ENCODE peak calls at places on chromosome X, in ten cellular contexts. B, H, E, P, Q, S, K, L, F and X are unnamed samples.

GRCh38 chrX:2320580-2321327 is 180.0 kb downstream of the DHRSX start:
- DNase-seq in B (no peak), H (peak; percentile 77), E (no peak), P (peak; percentile 37), Q (no peak), S (no peak), K (no peak), L (no peak), F (no peak), X (peak; percentile 6)

GRCh38 chrX:106951230-106951629 is 31.0 kb downstream of the CLDN2 start:
- DNase-seq in B (no peak), H (no peak), E (no peak), P (no peak), Q (no peak), S (no peak), K (no peak), L (no peak), F (no peak), X (no peak)

GRCh38 chrX:21153503-21153902 is 220.7 kb upstream of the CNKSR2 start:
- DNase-seq in B (no peak), H (peak; percentile 4), E (no peak), P (no peak), Q (no peak), S (no peak), K (no peak), L (no peak), F (no peak), X (peak; percentile 13)

GRCh38 chrX:52425710-52426245 is 57.0 kb downstream of the XAGE2 start:
- DNase-seq in B (no peak), H (peak; percentile 42), E (no peak), P (no peak), Q (no peak), S (no peak), K (no peak), L (no peak), F (no peak), X (peak; percentile 51)

GRCh38 chrX:40008841-40009461 is 88.8 kb downstream of the BCOR start:
- DNase-seq in B (peak; percentile 72), H (no peak), E (no peak), P (peak; percentile 82), Q (peak; percentile 75), S (peak; percentile 52), K (no peak), L (no peak), F (no peak), X (peak; percentile 25)

GRCh38 chrX:41759817-41760216 is 35.8 kb downstream of the GPR82 start:
- DNase-seq in B (peak; percentile 43), H (peak; percentile 54), E (peak; percentile 15), P (peak; percentile 14), Q (no peak), S (peak; percentile 67), K (peak; percentile 6), L (peak; percentile 39), F (no peak), X (peak; percentile 19)

GRCh38 chrX:22247169-22247568 is 25.5 kb upstream of the CBLL2 start:
- DNase-seq in B (no peak), H (peak; percentile 41), E (no peak), P (no peak), Q (no peak), S (no peak), K (no peak), L (no peak), F (no peak), X (peak; percentile 1)

GRCh38 chrX:54090880-54091279 is 46.6 kb upstream of the PHF8 start:
- DNase-seq in B (no peak), H (no peak), E (no peak), P (no peak), Q (no peak), S (no peak), K (no peak), L (no peak), F (no peak), X (no peak)

GRCh38 chrX:12975999-12976558 is 1.2 kb downstream of the TMSB4X start:
- DNase-seq in B (peak; percentile 80), H (peak; percentile 36), E (no peak), P (peak; percentile 67), Q (no peak), S (peak; percentile 44), K (peak; percentile 46), L (peak; percentile 43), F (peak; percentile 67), X (peak; percentile 52)

GRCh38 chrX:2513120-2513664 is 12.4 kb upstream of the DHRSX start:
- DNase-seq in B (no peak), H (no peak), E (no peak), P (no peak), Q (no peak), S (peak; percentile 16), K (no peak), L (no peak), F (no peak), X (no peak)

GRCh38 chrX:74383611-74384010 is 37.7 kb upstream of the SLC16A2 start:
- DNase-seq in B (peak; percentile 44), H (peak; percentile 59), E (peak; percentile 13), P (peak; percentile 41), Q (peak; percentile 57), S (peak; percentile 58), K (no peak), L (peak; percentile 83), F (peak; percentile 40), X (peak; percentile 55)

GRCh38 chrX:37943554-37943953 is 62.8 kb upstream of the SYTL5 start:
- DNase-seq in B (no peak), H (no peak), E (no peak), P (no peak), Q (no peak), S (peak; percentile 3), K (no peak), L (no peak), F (no peak), X (no peak)

GRCh38 chrX:111337067-111337466 is 66.8 kb upstream of the CAPN6 start:
- DNase-seq in B (no peak), H (no peak), E (no peak), P (no peak), Q (no peak), S (no peak), K (no peak), L (no peak), F (no peak), X (no peak)

GRCh38 chrX:41705042-41705441 is 16.3 kb downstream of the GPR34 start:
- DNase-seq in B (no peak), H (no peak), E (no peak), P (no peak), Q (no peak), S (no peak), K (no peak), L (no peak), F (no peak), X (no peak)

GRCh38 chrX:41381685-41382084 is 47.7 kb downstream of the DDX3X start:
- DNase-seq in B (peak; percentile 51), H (peak; percentile 90), E (peak; percentile 56), P (no peak), Q (peak; percentile 62), S (peak; percentile 13), K (peak; percentile 18), L (peak; percentile 90), F (no peak), X (peak; percentile 69)

GRCh38 chrX:131633285-131633917 is 89.5 kb downstream of the OR13H1 start:
- DNase-seq in B (peak; percentile 82), H (peak; percentile 41), E (peak; percentile 29), P (peak; percentile 51), Q (peak; percentile 60), S (peak; percentile 83), K (peak; percentile 55), L (peak; percentile 68), F (peak; percentile 51), X (peak; percentile 65)
- TF ChIP-seq CTCF in B (peak; percentile 78), H (peak; percentile 71), E (peak; percentile 68), P (peak; percentile 94), Q (peak; percentile 95), S (peak; percentile 89), K (peak; percentile 75), L (peak; percentile 85), F (peak; percentile 86), X (peak; percentile 60)

GRCh38 chrX:11965436-11965835 is 172.8 kb upstream of the FRMPD4 start:
- DNase-seq in B (no peak), H (no peak), E (no peak), P (no peak), Q (no peak), S (no peak), K (no peak), L (no peak), F (no peak), X (no peak)
- H2AFZ ChIP-seq in B (no peak overlapping the region), H (no peak overlapping the region), E (no peak overlapping the region), P (no peak overlapping the region), Q (no peak overlapping the region), S (no peak overlapping the region), K (no peak overlapping the region), L (no peak overlapping the region), F (no peak overlapping the region), X (no peak overlapping the region)

GRCh38 chrX:69287025-69287540 is 121.8 kb upstream of the PJA1 start:
- DNase-seq in B (no peak), H (no peak), E (no peak), P (no peak), Q (no peak), S (no peak), K (no peak), L (no peak), F (no peak), X (no peak)

GRCh38 chrX:69284491-69284890 is 119.2 kb upstream of the PJA1 start:
- DNase-seq in B (no peak), H (no peak), E (no peak), P (no peak), Q (no peak), S (no peak), K (no peak), L (no peak), F (no peak), X (no peak)

GRCh38 chrX:69285881-69286545 is 120.8 kb upstream of the PJA1 start:
- DNase-seq in B (peak; percentile 82), H (no peak), E (peak; percentile 0), P (peak; percentile 87), Q (no peak), S (peak; percentile 53), K (peak; percentile 79), L (peak; percentile 57), F (peak; percentile 55), X (peak; percentile 37)

GRCh38 chrX:69285401-69285871 is 120.2 kb upstream of the PJA1 start:
- DNase-seq in B (peak; percentile 35), H (no peak), E (no peak), P (peak; percentile 32), Q (no peak), S (no peak), K (peak; percentile 8), L (no peak), F (no peak), X (peak; percentile 28)

GRCh38 chrX:69286546-69286906 is 121.3 kb upstream of the PJA1 start:
- DNase-seq in B (no peak), H (no peak), E (no peak), P (no peak), Q (no peak), S (no peak), K (no peak), L (no peak), F (no peak), X (no peak)
- H3K4me2 ChIP-seq in B (peak overlapping the region; percentile 69), H (no peak overlapping the region), E (peak overlapping the region; percentile 55), P (no peak overlapping the region), Q (no peak overlapping the region), S (no peak overlapping the region), K (no peak overlapping the region), L (no peak overlapping the region), F (peak overlapping the region; percentile 60), X (no peak overlapping the region)

DNA sequence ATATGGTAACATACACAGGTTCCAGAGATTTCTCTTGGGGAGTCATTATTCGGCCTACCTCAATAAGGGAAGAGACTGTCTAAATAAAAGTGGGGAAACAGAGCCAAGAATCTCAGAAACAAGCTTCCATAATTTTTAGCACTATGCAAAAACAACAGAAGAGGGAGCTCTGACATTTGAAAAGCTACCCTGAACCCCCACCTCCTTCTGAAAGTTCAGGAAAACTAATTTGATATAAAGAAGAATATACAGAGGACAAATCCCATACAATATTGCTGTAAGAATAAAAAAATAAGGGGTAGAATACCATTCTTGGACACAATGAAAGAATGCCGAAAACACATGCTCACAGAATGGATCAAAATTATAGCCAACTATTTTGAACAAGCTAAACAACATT is 14.3 kb upstream of the ZNF41 start:
- DNase-seq in B (no peak), H (peak; percentile 38), E (no peak), P (peak; percentile 30), Q (no peak), S (no peak), K (no peak), L (peak; percentile 62), F (no peak), X (peak; percentile 67)
- TF ChIP-seq CTCF in B (peak; percentile 58), H (peak; percentile 59), E (peak; percentile 29), P (peak; percentile 60), Q (peak; percentile 60), S (peak; percentile 47), K (peak; percentile 43), L (peak; percentile 82), F (peak; percentile 56), X (peak; percentile 37)